ENCODE peak calls at places on chromosome 10, in six cellular contexts. One of them, this sample, is unnamed.
A peak's percentile ranks its signal among the peaks of the same experiment; 100 is the strongest.

GRCh38 chr10:23201837-23202236 is 9.7 kb downstream of the PTF1A start:
- DNase-seq in ELR: no peak
- DNase-seq in substantia nigra: no peak
- DNase-seq in kidney: no peak
- DNase-seq in GM04503: no peak
- DNase-seq in iPS-NIHi11: no peak
- DNase-seq in this sample: no peak

GRCh38 chr10:128091636-128092210 is 34.5 kb downstream of the MKI67 start:
- DNase-seq in GM04503: no peak
- DNase-seq in substantia nigra: no peak
- DNase-seq in iPS-NIHi11: peak; percentile 77
- DNase-seq in kidney: no peak
- DNase-seq in ELR: no peak
- DNase-seq in this sample: no peak

GRCh38 chr10:20955355-20955893 is 58.3 kb upstream of the NEBL start:
- DNase-seq in substantia nigra: no peak
- DNase-seq in ELR: no peak
- DNase-seq in GM04503: no peak
- DNase-seq in iPS-NIHi11: no peak
- DNase-seq in kidney: no peak
- DNase-seq in this sample: no peak

GRCh38 chr10:120506674-120507073 is 49.6 kb downstream of the PLPP4 start:
- DNase-seq in substantia nigra: no peak
- DNase-seq in GM04503: peak; percentile 78
- DNase-seq in iPS-NIHi11: no peak
- DNase-seq in kidney: no peak
- DNase-seq in ELR: no peak
- DNase-seq in this sample: no peak

GRCh38 chr10:124890225-124890624 is 51.7 kb upstream of the ZRANB1 start:
- DNase-seq in GM04503: no peak
- DNase-seq in ELR: no peak
- DNase-seq in iPS-NIHi11: no peak
- DNase-seq in substantia nigra: no peak
- DNase-seq in kidney: no peak
- DNase-seq in this sample: peak; percentile 6

GRCh38 chr10:87093461-87094372 is 926 bp downstream of the GLUD1 start:
- DNase-seq in GM04503: no peak
- DNase-seq in substantia nigra: peak; percentile 25
- DNase-seq in iPS-NIHi11: peak; percentile 51
- DNase-seq in kidney: peak; percentile 89
- DNase-seq in ELR: peak; percentile 64
- DNase-seq in this sample: peak; percentile 22

GRCh38 chr10:25059990-25060389 is 43.6 kb downstream of the THNSL1 start:
- DNase-seq in ELR: peak; percentile 90
- DNase-seq in kidney: peak; percentile 74
- DNase-seq in substantia nigra: no peak
- DNase-seq in iPS-NIHi11: peak; percentile 31
- DNase-seq in GM04503: peak; percentile 51
- DNase-seq in this sample: peak; percentile 75

GRCh38 chr10:121188005-121188404 is 336.8 kb downstream of the WDR11 start:
- DNase-seq in kidney: no peak
- DNase-seq in GM04503: no peak
- DNase-seq in ELR: no peak
- DNase-seq in substantia nigra: no peak
- DNase-seq in iPS-NIHi11: peak; percentile 24
- DNase-seq in this sample: no peak

GRCh38 chr10:92810934-92811532 is 37.3 kb upstream of the EXOC6 start:
- DNase-seq in kidney: no peak
- DNase-seq in ELR: no peak
- DNase-seq in iPS-NIHi11: no peak
- DNase-seq in substantia nigra: no peak
- DNase-seq in GM04503: no peak
- DNase-seq in this sample: no peak

GRCh38 chr10:34954142-34954541 is 136.0 kb downstream of the CUL2 start:
- DNase-seq in substantia nigra: no peak
- DNase-seq in kidney: peak; percentile 90
- DNase-seq in ELR: no peak
- DNase-seq in iPS-NIHi11: peak; percentile 46
- DNase-seq in GM04503: no peak
- DNase-seq in this sample: no peak

GRCh38 chr10:75599875-75600648 is 168.6 kb downstream of the LRMDA start:
- DNase-seq in iPS-NIHi11: peak; percentile 53
- DNase-seq in GM04503: no peak
- DNase-seq in kidney: no peak
- DNase-seq in ELR: no peak
- DNase-seq in substantia nigra: no peak
- DNase-seq in this sample: no peak

GRCh38 chr10:73841526-73842285 is 30.3 kb upstream of the NDST2 start:
- DNase-seq in iPS-NIHi11: no peak
- DNase-seq in ELR: no peak
- DNase-seq in substantia nigra: no peak
- DNase-seq in kidney: no peak
- DNase-seq in GM04503: no peak
- DNase-seq in this sample: peak; percentile 42

GRCh38 chr10:130192276-130192848 is 56.2 kb downstream of the GLRX3 start:
- DNase-seq in substantia nigra: no peak
- DNase-seq in kidney: no peak
- DNase-seq in GM04503: no peak
- DNase-seq in iPS-NIHi11: no peak
- DNase-seq in ELR: no peak
- DNase-seq in this sample: no peak

GRCh38 chr10:21020545-21020944 is 123.4 kb upstream of the NEBL start:
- DNase-seq in GM04503: no peak
- DNase-seq in kidney: no peak
- DNase-seq in substantia nigra: no peak
- DNase-seq in ELR: peak; percentile 22
- DNase-seq in iPS-NIHi11: peak; percentile 58
- DNase-seq in this sample: no peak

GRCh38 chr10:90919683-90920574 is 958 bp downstream of the ANKRD1 start:
- DNase-seq in GM04503: no peak
- DNase-seq in substantia nigra: no peak
- DNase-seq in kidney: no peak
- DNase-seq in iPS-NIHi11: no peak
- DNase-seq in ELR: no peak
- DNase-seq in this sample: no peak

GRCh38 chr10:97601268-97602215 is 12.0 kb downstream of the C10orf62 start:
- DNase-seq in substantia nigra: peak; percentile 25
- DNase-seq in kidney: peak; percentile 14
- DNase-seq in ELR: no peak
- DNase-seq in GM04503: no peak
- DNase-seq in iPS-NIHi11: no peak
- DNase-seq in this sample: no peak

GRCh38 chr10:127215882-127216281 is 19.5 kb upstream of the INSYN2A start:
- DNase-seq in kidney: no peak
- DNase-seq in iPS-NIHi11: peak; percentile 42
- DNase-seq in substantia nigra: no peak
- DNase-seq in GM04503: no peak
- DNase-seq in ELR: no peak
- DNase-seq in this sample: no peak

This sample was measured in IMR-90.